ENCODE peak calls at places on chromosomes 5 and 9, in six cellular contexts. One of them, this sample, is unnamed.

GRCh38 chr5:150588495-150588890 is 52.0 kb upstream of the SYNPO start:
- ATAC-seq in GM12878: no peak
- ATAC-seq in K562: no peak
- ATAC-seq in HepG2: no peak
- ATAC-seq in A549: no peak
- ATAC-seq in upper lobe of left lung: no peak
- ATAC-seq in this sample: no peak

GRCh38 chr5:10602031-10602806 is 38.3 kb downstream of the ANKRD33B start:
- ATAC-seq in GM12878: no peak
- ATAC-seq in K562: peak
- ATAC-seq in HepG2: peak
- ATAC-seq in A549: peak
- ATAC-seq in upper lobe of left lung: peak
- ATAC-seq in this sample: no peak

GRCh38 chr9:128107971-128108783 is 19.4 kb downstream of the PTGES2 start:
- ATAC-seq in GM12878: no peak
- ATAC-seq in K562: no peak
- ATAC-seq in HepG2: no peak
- ATAC-seq in A549: no peak
- ATAC-seq in upper lobe of left lung: no peak
- ATAC-seq in this sample: no peak

GRCh38 chr5:154215531-154215930 is 25.0 kb downstream of the GALNT10 start:
- ATAC-seq in GM12878: no peak
- ATAC-seq in K562: no peak
- ATAC-seq in HepG2: no peak
- ATAC-seq in A549: no peak
- ATAC-seq in upper lobe of left lung: no peak
- ATAC-seq in this sample: no peak

GRCh38 chr9:127812936-127813675 is 10.4 kb downstream of the FPGS start:
- ATAC-seq in GM12878: no peak
- ATAC-seq in K562: no peak
- ATAC-seq in HepG2: no peak
- ATAC-seq in A549: no peak
- ATAC-seq in upper lobe of left lung: no peak
- ATAC-seq in this sample: no peak

GRCh38 chr9:129334744-129335080 is 156.7 kb upstream of the IER5L start:
- ATAC-seq in GM12878: no peak
- ATAC-seq in K562: no peak
- ATAC-seq in HepG2: no peak
- ATAC-seq in A549: no peak
- ATAC-seq in upper lobe of left lung: peak
- ATAC-seq in this sample: no peak

GRCh38 chr5:56415356-56415765 is 182.2 kb upstream of the ANKRD55 start:
- ATAC-seq in GM12878: peak
- ATAC-seq in K562: peak
- ATAC-seq in HepG2: no peak
- ATAC-seq in A549: peak
- ATAC-seq in upper lobe of left lung: peak
- ATAC-seq in this sample: peak

GRCh38 chr5:30355675-30356074 is 837.8 kb upstream of the CDH6 start:
- ATAC-seq in GM12878: no peak
- ATAC-seq in K562: no peak
- ATAC-seq in HepG2: no peak
- ATAC-seq in A549: no peak
- ATAC-seq in upper lobe of left lung: no peak
- ATAC-seq in this sample: no peak

GRCh38 chr9:134571946-134572914 is 69.4 kb upstream of the COL5A1 start:
- ATAC-seq in GM12878: peak
- ATAC-seq in K562: peak
- ATAC-seq in HepG2: peak
- ATAC-seq in A549: peak
- ATAC-seq in upper lobe of left lung: peak
- ATAC-seq in this sample: no peak

GRCh38 chr5:132263548-132264261 is 6.2 kb downstream of the PDLIM4 start:
- ATAC-seq in GM12878: peak
- ATAC-seq in K562: peak
- ATAC-seq in HepG2: no peak
- ATAC-seq in A549: peak
- ATAC-seq in upper lobe of left lung: peak
- ATAC-seq in this sample: no peak

DNA sequence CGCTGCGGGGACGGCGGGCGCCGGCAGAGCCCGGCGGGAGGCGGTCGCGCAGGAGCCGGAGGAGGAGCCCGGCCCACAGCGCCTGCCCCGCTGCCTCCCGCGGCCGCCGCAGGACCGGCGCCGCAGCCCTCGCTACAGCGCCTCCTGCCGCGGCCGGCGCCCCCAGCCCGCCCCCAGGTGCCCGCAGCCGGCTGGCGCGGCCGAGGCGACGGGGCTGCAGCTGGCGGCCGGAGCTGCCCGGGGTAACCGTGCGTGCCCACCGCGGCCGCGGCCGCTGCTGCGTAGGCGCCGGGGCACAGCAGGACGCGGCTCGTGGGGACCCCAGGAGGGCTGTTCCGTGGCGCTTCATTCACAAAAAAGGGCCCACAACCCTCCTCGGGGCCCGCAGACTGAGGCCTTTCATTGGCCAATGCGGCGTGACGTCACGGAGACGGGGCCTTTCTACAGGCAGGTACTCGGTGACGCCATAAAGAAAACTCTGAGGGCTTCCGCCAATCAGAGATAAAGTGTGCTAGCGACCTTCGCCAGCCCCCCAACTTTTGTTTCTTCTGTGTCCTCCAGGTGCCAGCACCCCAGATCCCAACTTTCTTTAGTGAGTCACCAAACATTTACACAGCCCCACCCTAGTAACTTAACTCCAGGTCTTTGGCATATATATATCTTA is at the start of gene CDC14B:
- ATAC-seq in GM12878: peak
- ATAC-seq in K562: peak
- ATAC-seq in HepG2: peak
- ATAC-seq in A549: peak
- ATAC-seq in upper lobe of left lung: peak
- ATAC-seq in this sample: peak
- TF ChIP-seq EP300 in GM12878: no peak
- TF ChIP-seq EP300 in K562: no peak
- TF ChIP-seq EP300 in HepG2: no peak
- TF ChIP-seq EP300 in A549: no peak
- TF ChIP-seq EP300 in upper lobe of left lung: no peak
- TF ChIP-seq EP300 in this sample: no peak

GRCh38 chr9:94874316-94874715 is 147.8 kb downstream of the AOPEP start:
- ATAC-seq in GM12878: no peak
- ATAC-seq in K562: no peak
- ATAC-seq in HepG2: no peak
- ATAC-seq in A549: no peak
- ATAC-seq in upper lobe of left lung: peak
- ATAC-seq in this sample: peak

GRCh38 chr9:94870465-94870792 is 143.9 kb downstream of the AOPEP start:
- ATAC-seq in GM12878: no peak
- ATAC-seq in K562: no peak
- ATAC-seq in HepG2: no peak
- ATAC-seq in A549: no peak
- ATAC-seq in upper lobe of left lung: no peak
- ATAC-seq in this sample: no peak

GRCh38 chr9:94875300-94876063 is 149.0 kb downstream of the AOPEP start:
- ATAC-seq in GM12878: peak
- ATAC-seq in K562: no peak
- ATAC-seq in HepG2: no peak
- ATAC-seq in A549: no peak
- ATAC-seq in upper lobe of left lung: no peak
- ATAC-seq in this sample: no peak

GRCh38 chr9:94870793-94871558 is 144.5 kb downstream of the AOPEP start:
- ATAC-seq in GM12878: no peak
- ATAC-seq in K562: peak
- ATAC-seq in HepG2: no peak
- ATAC-seq in A549: no peak
- ATAC-seq in upper lobe of left lung: peak
- ATAC-seq in this sample: no peak

GRCh38 chr9:94872921-94873511 is 146.5 kb downstream of the AOPEP start:
- ATAC-seq in GM12878: no peak
- ATAC-seq in K562: no peak
- ATAC-seq in HepG2: no peak
- ATAC-seq in A549: no peak
- ATAC-seq in upper lobe of left lung: peak
- ATAC-seq in this sample: no peak
- TF ChIP-seq EP300 in GM12878: no peak
- TF ChIP-seq EP300 in K562: no peak
- TF ChIP-seq EP300 in HepG2: no peak
- TF ChIP-seq EP300 in A549: no peak
- TF ChIP-seq EP300 in upper lobe of left lung: no peak
- TF ChIP-seq EP300 in this sample: no peak

DNA sequence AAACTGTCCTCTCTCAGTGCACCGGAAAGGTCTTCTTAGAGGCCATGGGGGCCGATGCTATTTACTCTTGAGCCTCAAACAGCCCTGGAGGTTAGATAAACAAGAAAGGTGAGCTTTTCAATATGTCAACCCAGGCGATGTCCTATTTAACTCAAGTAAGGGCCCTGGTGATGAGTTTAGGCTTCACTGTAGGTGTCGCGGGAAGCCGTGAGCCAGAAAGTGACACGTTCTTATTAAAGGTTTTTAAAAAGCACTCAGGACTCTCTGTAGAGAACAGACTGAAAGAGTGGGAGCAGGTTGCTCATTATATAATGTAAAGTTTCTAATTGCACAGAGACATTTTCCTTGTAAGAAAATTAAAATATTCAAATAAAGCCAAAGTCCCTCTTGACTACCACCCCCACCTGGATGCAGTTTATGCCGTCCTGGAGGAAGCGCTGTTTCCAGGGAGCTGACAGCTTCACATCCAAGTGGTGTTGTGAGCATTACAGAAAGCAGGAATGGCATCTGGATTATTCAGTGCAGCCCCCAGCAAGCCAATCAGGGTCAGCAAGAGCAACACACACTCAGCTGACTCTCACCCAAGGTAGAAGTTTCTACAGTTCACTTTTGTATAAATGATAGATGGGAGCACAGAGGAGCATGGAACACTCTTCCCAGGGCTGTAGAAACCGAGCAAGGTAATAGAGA is 280.3 kb downstream of the DRD1 start:
- ATAC-seq in GM12878: no peak
- ATAC-seq in K562: no peak
- ATAC-seq in HepG2: no peak
- ATAC-seq in A549: no peak
- ATAC-seq in upper lobe of left lung: no peak
- ATAC-seq in this sample: no peak
- TF ChIP-seq EP300 in GM12878: no peak
- TF ChIP-seq EP300 in K562: no peak
- TF ChIP-seq EP300 in HepG2: no peak
- TF ChIP-seq EP300 in A549: no peak
- TF ChIP-seq EP300 in upper lobe of left lung: no peak
- TF ChIP-seq EP300 in this sample: no peak

DNA sequence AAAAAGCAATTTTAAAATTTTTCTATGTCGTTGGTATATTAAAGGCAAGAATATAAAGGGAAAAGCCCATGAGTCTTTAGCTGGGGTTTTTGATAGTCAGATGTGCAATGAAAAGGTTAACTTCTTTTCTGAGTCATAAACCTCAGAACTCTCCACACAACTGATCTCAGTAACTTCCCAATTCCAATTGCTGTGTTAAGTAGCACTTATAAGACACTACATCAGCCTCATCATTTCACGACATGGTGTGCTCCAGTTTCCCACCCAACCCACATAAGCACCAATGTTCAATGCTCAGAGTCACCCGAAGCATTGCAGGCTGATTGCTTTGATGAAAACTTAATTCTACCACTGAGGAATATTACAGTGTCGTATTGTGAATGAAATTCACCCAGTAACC is 155.8 kb downstream of the TSSK1B start:
- ATAC-seq in GM12878: peak
- ATAC-seq in K562: no peak
- ATAC-seq in HepG2: no peak
- ATAC-seq in A549: no peak
- ATAC-seq in upper lobe of left lung: no peak
- ATAC-seq in this sample: no peak
- TF ChIP-seq EP300 in GM12878: no peak
- TF ChIP-seq EP300 in K562: no peak
- TF ChIP-seq EP300 in HepG2: no peak
- TF ChIP-seq EP300 in A549: no peak
- TF ChIP-seq EP300 in upper lobe of left lung: no peak
- TF ChIP-seq EP300 in this sample: no peak

DNA sequence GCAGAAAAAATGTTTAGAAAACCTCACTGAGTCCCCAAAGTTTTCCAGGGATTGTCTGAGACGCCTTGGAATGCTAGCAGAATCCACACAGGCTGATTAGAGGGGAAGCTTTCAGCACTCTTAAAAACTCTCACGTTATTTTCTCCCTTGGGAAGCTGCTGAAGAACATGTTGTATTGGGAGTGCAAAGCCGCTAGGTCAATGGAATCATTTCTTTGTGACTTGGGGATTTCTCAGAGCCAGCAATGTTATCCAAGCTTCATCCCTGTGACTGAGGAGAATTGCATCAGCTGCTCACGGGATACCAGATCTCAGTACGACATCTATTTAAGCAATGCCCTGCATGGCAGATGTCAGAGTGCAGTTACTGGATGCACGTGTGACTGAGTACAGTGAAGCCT is 426.4 kb upstream of the MPDZ start:
- ATAC-seq in GM12878: no peak
- ATAC-seq in K562: no peak
- ATAC-seq in HepG2: no peak
- ATAC-seq in A549: no peak
- ATAC-seq in upper lobe of left lung: peak
- ATAC-seq in this sample: peak
- TF ChIP-seq EP300 in GM12878: no peak
- TF ChIP-seq EP300 in K562: no peak
- TF ChIP-seq EP300 in HepG2: no peak
- TF ChIP-seq EP300 in A549: no peak
- TF ChIP-seq EP300 in upper lobe of left lung: no peak
- TF ChIP-seq EP300 in this sample: no peak

GRCh38 chr5:671459-672328 is 21.5 kb downstream of the TPPP start:
- ATAC-seq in GM12878: peak
- ATAC-seq in K562: peak
- ATAC-seq in HepG2: peak
- ATAC-seq in A549: peak
- ATAC-seq in upper lobe of left lung: peak
- ATAC-seq in this sample: peak
- TF ChIP-seq EP300 in GM12878: no peak
- TF ChIP-seq EP300 in K562: no peak
- TF ChIP-seq EP300 in HepG2: no peak
- TF ChIP-seq EP300 in A549: no peak
- TF ChIP-seq EP300 in upper lobe of left lung: no peak
- TF ChIP-seq EP300 in this sample: no peak

GRCh38 chr5:81679885-81680284 is 71.0 kb downstream of the SSBP2 start:
- ATAC-seq in GM12878: no peak
- ATAC-seq in K562: no peak
- ATAC-seq in HepG2: no peak
- ATAC-seq in A549: no peak
- ATAC-seq in upper lobe of left lung: no peak
- ATAC-seq in this sample: no peak

DNA sequence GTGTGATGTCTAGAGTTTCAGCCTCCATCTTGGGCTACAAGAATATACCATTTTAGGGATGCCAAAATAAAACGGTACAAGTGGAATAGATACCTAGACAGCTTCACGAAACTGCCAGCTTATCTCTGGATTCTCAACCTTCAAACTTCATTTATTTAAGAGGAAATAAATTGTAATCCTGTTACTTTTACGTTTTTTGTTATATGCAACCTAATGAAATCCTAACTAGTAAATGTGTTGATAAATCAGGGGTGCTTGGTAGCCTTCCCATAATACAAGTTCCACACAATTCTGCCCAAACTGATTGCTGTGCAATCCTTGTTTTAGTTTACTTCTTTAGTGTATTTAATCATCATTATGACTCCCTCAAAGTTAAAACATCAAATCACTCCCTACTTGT is 75.5 kb downstream of the SSBP2 start:
- ATAC-seq in GM12878: no peak
- ATAC-seq in K562: no peak
- ATAC-seq in HepG2: no peak
- ATAC-seq in A549: no peak
- ATAC-seq in upper lobe of left lung: no peak
- ATAC-seq in this sample: no peak
- TF ChIP-seq EP300 in GM12878: no peak
- TF ChIP-seq EP300 in K562: no peak
- TF ChIP-seq EP300 in HepG2: no peak
- TF ChIP-seq EP300 in A549: no peak
- TF ChIP-seq EP300 in upper lobe of left lung: no peak
- TF ChIP-seq EP300 in this sample: no peak